ENCODE peak calls at places on chromosomes 1 and 21, in seven cellular contexts. One of them, this sample, is unnamed.
A peak's percentile ranks its signal among the peaks of the same experiment; 100 is the strongest.

GRCh38 chr1:237045278-237046016 is 3.5 kb downstream of the RYR2 start:
- DNase-seq in thoracic aorta: no peak
- DNase-seq in fibroblast of lung: no peak
- DNase-seq in esophagus muscularis mucosa: no peak
- DNase-seq in upper lobe of right lung: no peak
- DNase-seq in heart left ventricle: no peak
- DNase-seq in right lobe of liver: no peak
- DNase-seq in this sample: no peak

GRCh38 chr1:16236091-16236494 is 890 bp downstream of the CPLANE2 start:
- DNase-seq in thoracic aorta: no peak
- DNase-seq in fibroblast of lung: no peak
- DNase-seq in esophagus muscularis mucosa: no peak
- DNase-seq in upper lobe of right lung: peak; percentile 72
- DNase-seq in heart left ventricle: no peak
- DNase-seq in right lobe of liver: no peak
- DNase-seq in this sample: peak; percentile 58

GRCh38 chr21:32136546-32136945 is 142.3 kb downstream of the MIS18A start:
- DNase-seq in thoracic aorta: no peak
- DNase-seq in fibroblast of lung: no peak
- DNase-seq in esophagus muscularis mucosa: peak; percentile 5
- DNase-seq in upper lobe of right lung: no peak
- DNase-seq in heart left ventricle: no peak
- DNase-seq in right lobe of liver: no peak
- DNase-seq in this sample: no peak

GRCh38 chr1:231986631-231987291 is 360.2 kb downstream of the DISC1 start:
- DNase-seq in thoracic aorta: no peak
- DNase-seq in fibroblast of lung: peak; percentile 68
- DNase-seq in esophagus muscularis mucosa: no peak
- DNase-seq in upper lobe of right lung: no peak
- DNase-seq in heart left ventricle: no peak
- DNase-seq in right lobe of liver: no peak
- DNase-seq in this sample: no peak

GRCh38 chr1:63327417-63328139 is 5.2 kb downstream of the FOXD3 start:
- DNase-seq in thoracic aorta: no peak
- DNase-seq in fibroblast of lung: peak; percentile 75
- DNase-seq in esophagus muscularis mucosa: no peak
- DNase-seq in upper lobe of right lung: peak; percentile 82
- DNase-seq in heart left ventricle: peak; percentile 47
- DNase-seq in right lobe of liver: peak; percentile 63
- DNase-seq in this sample: peak; percentile 66

GRCh38 chr1:4756851-4757580 is 102.6 kb downstream of the AJAP1 start:
- DNase-seq in thoracic aorta: no peak
- DNase-seq in fibroblast of lung: no peak
- DNase-seq in esophagus muscularis mucosa: no peak
- DNase-seq in upper lobe of right lung: no peak
- DNase-seq in heart left ventricle: no peak
- DNase-seq in right lobe of liver: no peak
- DNase-seq in this sample: no peak

GRCh38 chr1:32991386-32991785 is 26.8 kb upstream of the RNF19B start:
- DNase-seq in thoracic aorta: no peak
- DNase-seq in fibroblast of lung: no peak
- DNase-seq in esophagus muscularis mucosa: no peak
- DNase-seq in upper lobe of right lung: no peak
- DNase-seq in heart left ventricle: no peak
- DNase-seq in right lobe of liver: no peak
- DNase-seq in this sample: peak; percentile 60

GRCh38 chr1:152444045-152444444 is 30.0 kb upstream of the CRNN start:
- DNase-seq in thoracic aorta: no peak
- DNase-seq in fibroblast of lung: no peak
- DNase-seq in esophagus muscularis mucosa: no peak
- DNase-seq in upper lobe of right lung: no peak
- DNase-seq in heart left ventricle: peak; percentile 30
- DNase-seq in right lobe of liver: no peak
- DNase-seq in this sample: no peak

GRCh38 chr1:115423776-115424175 is 85.7 kb upstream of the NGF start:
- DNase-seq in thoracic aorta: no peak
- DNase-seq in fibroblast of lung: no peak
- DNase-seq in esophagus muscularis mucosa: no peak
- DNase-seq in upper lobe of right lung: no peak
- DNase-seq in heart left ventricle: no peak
- DNase-seq in right lobe of liver: no peak
- DNase-seq in this sample: no peak

GRCh38 chr1:61616830-61617229 is 108.1 kb downstream of the TM2D1 start:
- DNase-seq in thoracic aorta: no peak
- DNase-seq in fibroblast of lung: no peak
- DNase-seq in esophagus muscularis mucosa: peak; percentile 50
- DNase-seq in upper lobe of right lung: no peak
- DNase-seq in heart left ventricle: no peak
- DNase-seq in right lobe of liver: no peak
- DNase-seq in this sample: no peak

GRCh38 chr1:9069324-9070100 is at the start of gene SLC2A5:
- DNase-seq in thoracic aorta: no peak
- DNase-seq in fibroblast of lung: peak; percentile 22
- DNase-seq in esophagus muscularis mucosa: no peak
- DNase-seq in upper lobe of right lung: no peak
- DNase-seq in heart left ventricle: peak; percentile 30
- DNase-seq in right lobe of liver: no peak
- DNase-seq in this sample: no peak

GRCh38 chr1:231998791-231999190 is 372.2 kb downstream of the DISC1 start:
- DNase-seq in thoracic aorta: no peak
- DNase-seq in fibroblast of lung: no peak
- DNase-seq in esophagus muscularis mucosa: no peak
- DNase-seq in upper lobe of right lung: no peak
- DNase-seq in heart left ventricle: no peak
- DNase-seq in right lobe of liver: no peak
- DNase-seq in this sample: no peak

GRCh38 chr21:35581640-35582039 is 478.7 kb downstream of the SETD4 start:
- DNase-seq in thoracic aorta: no peak
- DNase-seq in fibroblast of lung: no peak
- DNase-seq in esophagus muscularis mucosa: no peak
- DNase-seq in upper lobe of right lung: no peak
- DNase-seq in heart left ventricle: no peak
- DNase-seq in right lobe of liver: no peak
- DNase-seq in this sample: no peak

GRCh38 chr1:180935326-180936109 is 22.8 kb downstream of the KIAA1614 start:
- DNase-seq in thoracic aorta: no peak
- DNase-seq in fibroblast of lung: no peak
- DNase-seq in esophagus muscularis mucosa: no peak
- DNase-seq in upper lobe of right lung: no peak
- DNase-seq in heart left ventricle: no peak
- DNase-seq in right lobe of liver: peak; percentile 74
- DNase-seq in this sample: no peak

GRCh38 chr1:233337505-233337904 is 10.0 kb downstream of the MAP3K21 start:
- DNase-seq in thoracic aorta: no peak
- DNase-seq in fibroblast of lung: no peak
- DNase-seq in esophagus muscularis mucosa: no peak
- DNase-seq in upper lobe of right lung: no peak
- DNase-seq in heart left ventricle: no peak
- DNase-seq in right lobe of liver: no peak
- DNase-seq in this sample: no peak

GRCh38 chr1:53498555-53499142 is 39.5 kb downstream of the DMRTB1 start:
- DNase-seq in thoracic aorta: no peak
- DNase-seq in fibroblast of lung: no peak
- DNase-seq in esophagus muscularis mucosa: no peak
- DNase-seq in upper lobe of right lung: no peak
- DNase-seq in heart left ventricle: no peak
- DNase-seq in right lobe of liver: no peak
- DNase-seq in this sample: no peak

GRCh38 chr1:29290414-29290980 is 54.2 kb downstream of the PTPRU start:
- DNase-seq in thoracic aorta: no peak
- DNase-seq in fibroblast of lung: no peak
- DNase-seq in esophagus muscularis mucosa: no peak
- DNase-seq in upper lobe of right lung: no peak
- DNase-seq in heart left ventricle: no peak
- DNase-seq in right lobe of liver: no peak
- DNase-seq in this sample: no peak

GRCh38 chr1:9009438-9010366 is 16.5 kb downstream of the SLC2A7 start:
- DNase-seq in thoracic aorta: no peak
- DNase-seq in fibroblast of lung: peak; percentile 11
- DNase-seq in esophagus muscularis mucosa: no peak
- DNase-seq in upper lobe of right lung: no peak
- DNase-seq in heart left ventricle: no peak
- DNase-seq in right lobe of liver: no peak
- DNase-seq in this sample: no peak

GRCh38 chr1:54844564-54844963 is 42.4 kb downstream of the DHCR24 start:
- DNase-seq in thoracic aorta: no peak
- DNase-seq in fibroblast of lung: no peak
- DNase-seq in esophagus muscularis mucosa: no peak
- DNase-seq in upper lobe of right lung: no peak
- DNase-seq in heart left ventricle: no peak
- DNase-seq in right lobe of liver: no peak
- DNase-seq in this sample: no peak

GRCh38 chr1:86085741-86086411 is 70.7 kb downstream of the COL24A1 start:
- DNase-seq in thoracic aorta: no peak
- DNase-seq in fibroblast of lung: no peak
- DNase-seq in esophagus muscularis mucosa: no peak
- DNase-seq in upper lobe of right lung: no peak
- DNase-seq in heart left ventricle: no peak
- DNase-seq in right lobe of liver: no peak
- DNase-seq in this sample: no peak

GRCh38 chr1:86084998-86085397 is 71.6 kb downstream of the COL24A1 start:
- DNase-seq in thoracic aorta: no peak
- DNase-seq in fibroblast of lung: no peak
- DNase-seq in esophagus muscularis mucosa: no peak
- DNase-seq in upper lobe of right lung: no peak
- DNase-seq in heart left ventricle: no peak
- DNase-seq in right lobe of liver: no peak
- DNase-seq in this sample: no peak

GRCh38 chr1:86082183-86082582 is 74.4 kb downstream of the COL24A1 start:
- DNase-seq in thoracic aorta: no peak
- DNase-seq in fibroblast of lung: no peak
- DNase-seq in esophagus muscularis mucosa: no peak
- DNase-seq in upper lobe of right lung: no peak
- DNase-seq in heart left ventricle: no peak
- DNase-seq in right lobe of liver: no peak
- DNase-seq in this sample: peak; percentile 12
- TF ChIP-seq CTCF in thoracic aorta: no peak
- TF ChIP-seq CTCF in fibroblast of lung: peak; percentile 20
- TF ChIP-seq CTCF in esophagus muscularis mucosa: no peak
- TF ChIP-seq CTCF in upper lobe of right lung: no peak
- TF ChIP-seq CTCF in heart left ventricle: no peak
- TF ChIP-seq CTCF in right lobe of liver: no peak
- TF ChIP-seq CTCF in this sample: no peak

GRCh38 chr1:244820131-244820530 is 15.3 kb upstream of the COX20 start:
- DNase-seq in thoracic aorta: no peak
- DNase-seq in fibroblast of lung: no peak
- DNase-seq in esophagus muscularis mucosa: no peak
- DNase-seq in upper lobe of right lung: no peak
- DNase-seq in heart left ventricle: no peak
- DNase-seq in right lobe of liver: no peak
- DNase-seq in this sample: no peak
- H3K27ac ChIP-seq in thoracic aorta: no peak overlapping the region
- H3K27ac ChIP-seq in fibroblast of lung: no peak overlapping the region
- H3K27ac ChIP-seq in esophagus muscularis mucosa: no peak overlapping the region
- H3K27ac ChIP-seq in upper lobe of right lung: no peak overlapping the region
- H3K27ac ChIP-seq in heart left ventricle: no peak overlapping the region
- H3K27ac ChIP-seq in right lobe of liver: no peak overlapping the region
- H3K27ac ChIP-seq in this sample: no peak overlapping the region

DNA sequence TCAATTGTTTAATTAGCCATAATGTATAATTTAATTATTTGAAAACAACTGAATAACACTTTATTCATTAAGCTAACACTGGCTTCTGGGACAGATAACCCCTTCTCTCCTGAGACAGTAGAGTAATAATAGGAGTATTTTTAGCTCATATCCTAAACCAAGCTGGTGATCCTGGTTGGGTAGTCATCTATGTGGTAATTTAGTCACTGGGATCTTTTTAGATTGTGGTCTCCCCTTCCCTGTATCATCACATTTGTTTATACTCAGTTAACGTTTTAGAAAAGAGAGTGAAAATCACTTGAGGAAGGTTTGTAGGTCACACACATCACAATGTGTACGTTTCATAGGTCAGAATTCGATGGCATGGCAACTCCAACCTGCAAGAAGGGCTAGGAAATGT is 1356.6 kb upstream of the ADGRL2 start:
- DNase-seq in thoracic aorta: no peak
- DNase-seq in fibroblast of lung: no peak
- DNase-seq in esophagus muscularis mucosa: no peak
- DNase-seq in upper lobe of right lung: no peak
- DNase-seq in heart left ventricle: no peak
- DNase-seq in right lobe of liver: no peak
- DNase-seq in this sample: no peak
- TF ChIP-seq CTCF in thoracic aorta: no peak
- TF ChIP-seq CTCF in fibroblast of lung: no peak
- TF ChIP-seq CTCF in esophagus muscularis mucosa: no peak
- TF ChIP-seq CTCF in upper lobe of right lung: no peak
- TF ChIP-seq CTCF in heart left ventricle: no peak
- TF ChIP-seq CTCF in right lobe of liver: no peak
- TF ChIP-seq CTCF in this sample: no peak

DNA sequence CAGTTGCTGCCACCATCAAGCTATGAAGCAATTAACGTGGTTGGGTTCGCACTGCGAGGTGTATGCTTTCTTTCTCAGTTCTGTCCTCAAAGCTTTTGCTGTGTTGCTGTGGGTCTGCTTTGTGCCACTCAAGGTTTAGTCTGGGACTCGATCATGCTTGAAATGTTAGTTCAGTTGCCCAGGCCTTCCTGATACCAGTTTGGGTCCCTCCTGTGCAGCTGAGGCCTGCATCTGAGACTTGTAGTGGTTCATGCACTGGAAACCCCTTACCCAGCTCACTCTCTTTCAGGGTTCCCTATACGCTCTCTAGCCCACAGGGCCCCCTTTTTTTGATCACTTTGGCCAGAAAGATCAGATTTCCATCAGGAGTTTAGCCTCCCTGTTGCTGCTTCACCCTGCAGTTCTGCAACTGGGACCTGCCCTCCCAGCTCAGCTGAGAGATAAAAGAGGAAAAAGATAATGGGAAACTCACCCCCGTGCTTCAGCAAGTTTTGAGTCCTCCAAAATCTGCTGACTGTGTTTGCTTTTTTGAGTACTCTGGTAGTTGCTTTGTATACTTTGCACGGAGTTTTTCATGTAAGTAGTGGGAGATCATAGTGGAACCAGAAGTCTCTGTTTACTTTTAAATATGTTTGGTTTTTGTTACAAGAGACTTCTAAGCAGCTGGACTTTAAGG is 317.0 kb downstream of the HHAT start:
- DNase-seq in thoracic aorta: no peak
- DNase-seq in fibroblast of lung: no peak
- DNase-seq in esophagus muscularis mucosa: no peak
- DNase-seq in upper lobe of right lung: no peak
- DNase-seq in heart left ventricle: no peak
- DNase-seq in right lobe of liver: no peak
- DNase-seq in this sample: no peak
- H3K27ac ChIP-seq in thoracic aorta: no peak overlapping the region
- H3K27ac ChIP-seq in fibroblast of lung: no peak overlapping the region
- H3K27ac ChIP-seq in esophagus muscularis mucosa: no peak overlapping the region
- H3K27ac ChIP-seq in upper lobe of right lung: no peak overlapping the region
- H3K27ac ChIP-seq in heart left ventricle: no peak overlapping the region
- H3K27ac ChIP-seq in right lobe of liver: no peak overlapping the region
- H3K27ac ChIP-seq in this sample: no peak overlapping the region

This sample was measured in RWPE1.